ENCODE peak calls at places on chromosomes 3 and 15, in five cellular contexts. F, H, Q, K and L are unnamed samples.

GRCh38 chr3:129623447-129624118 is 17.1 kb upstream of the PLXND1 start:
- DNase-seq in Q (no peak), K (no peak), H (peak; percentile 56), F (peak; percentile 68), L (peak; percentile 28)

GRCh38 chr15:77897896-77898406 is 179.6 kb downstream of the TBC1D2B start:
- DNase-seq in H (no peak), Q (no peak), K (no peak), F (no peak), L (no peak)

GRCh38 chr3:133570139-133570936 is 3.1 kb upstream of the CDV3 start:
- DNase-seq in K (no peak), Q (no peak), F (peak; percentile 95), H (no peak), L (peak; percentile 95)

GRCh38 chr3:128390867-128391266 is 75.8 kb downstream of the DNAJB8 start:
- DNase-seq in Q (no peak), K (no peak), H (no peak), F (no peak), L (no peak)

GRCh38 chr3:181009225-181009624 is 19.7 kb upstream of the DNAJC19 start:
- DNase-seq in H (no peak), K (no peak), F (no peak), Q (no peak), L (no peak)

GRCh38 chr3:184332370-184333090 is 4.9 kb upstream of the FAM131A start:
- DNase-seq in K (no peak), F (peak; percentile 95), H (no peak), Q (no peak), L (peak; percentile 92)

GRCh38 chr3:61526307-61526706 is 35.1 kb upstream of the PTPRG start:
- DNase-seq in F (no peak), K (no peak), H (no peak), Q (no peak), L (no peak)

GRCh38 chr3:151306168-151306810 is 10.3 kb downstream of the GPR87 start:
- DNase-seq in Q (no peak), K (no peak), F (peak; percentile 47), H (no peak), L (peak; percentile 52)

GRCh38 chr3:193773266-193774183 is 180.5 kb downstream of the OPA1 start:
- DNase-seq in F (peak; percentile 20), H (no peak), Q (no peak), K (no peak), L (peak; percentile 22)

GRCh38 chr3:67090472-67090871 is 92.4 kb downstream of the KBTBD8 start:
- DNase-seq in K (no peak), Q (no peak), F (peak; percentile 84), H (no peak), L (peak; percentile 57)

GRCh38 chr3:128572644-128573105 is 77.9 kb downstream of the RPN1 start:
- DNase-seq in K (no peak), F (peak; percentile 19), Q (no peak), H (no peak), L (no peak)

GRCh38 chr15:96410175-96411055 is 79.9 kb downstream of the NR2F2 start:
- DNase-seq in H (no peak), K (no peak), Q (no peak), F (no peak), L (no peak)

GRCh38 chr3:60573494-60573893 is 677.8 kb downstream of the FHIT start:
- DNase-seq in Q (no peak), K (no peak), F (peak; percentile 58), H (no peak), L (no peak)